ENCODE peak calls at places on chromosome 17, in four cellular contexts. J is H1, Q is K562, H is HepG2. R is an unnamed sample.
A peak's percentile ranks its signal among the peaks of the same experiment; 100 is the strongest.

GRCh38 chr17:63439682-63440081 is 6.4 kb downstream of the CYB561 start:
- DNase-seq in H (no peak), Q (no peak), J (no peak), R (no peak)

GRCh38 chr17:4892499-4893221 is 6.7 kb upstream of the C17orf107 start:
- DNase-seq in H (no peak), J (no peak), Q (no peak), R (no peak)

GRCh38 chr17:146546-146945 is 9.2 kb downstream of the SCGB1C2 start:
- DNase-seq in H (no peak), J (no peak), Q (no peak), R (no peak)

GRCh38 chr17:45168991-45169752 is 7.5 kb downstream of the HEXIM2 start:
- DNase-seq in J (no peak), Q (no peak), H (no peak), R (no peak)

GRCh38 chr17:69879576-69879975 is 195.4 kb upstream of the KCNJ16 start:
- DNase-seq in H (no peak), J (no peak), Q (no peak), R (no peak)

GRCh38 chr17:61720016-61720795 is 129.2 kb upstream of the NACA2 start:
- DNase-seq in H (no peak), Q (no peak), J (no peak), R (no peak)

GRCh38 chr17:65975878-65976277 is 216.1 kb downstream of the CEP112 start:
- DNase-seq in J (no peak), Q (no peak), H (no peak), R (no peak)

GRCh38 chr17:32483451-32484019 is 3.3 kb upstream of the CDK5R1 start:
- DNase-seq in H (peak; percentile 56), J (no peak), Q (no peak), R (no peak)

GRCh38 chr17:78322858-78323455 is 36.9 kb downstream of the SOCS3 start:
- DNase-seq in H (no peak), Q (no peak), J (no peak), R (no peak)

GRCh38 chr17:31510273-31511175 is 119.0 kb downstream of the RAB11FIP4 start:
- DNase-seq in J (no peak), Q (no peak), H (no peak), R (no peak)

GRCh38 chr17:80946449-80946848 is 45.2 kb upstream of the CHMP6 start:
- DNase-seq in J (no peak), H (no peak), Q (no peak), R (no peak)

GRCh38 chr17:81388612-81389367 is 6.5 kb upstream of the BAHCC1 start:
- DNase-seq in H (peak; percentile 53), J (no peak), Q (no peak), R (no peak)

GRCh38 chr17:144936-145670 is 7.7 kb downstream of the SCGB1C2 start:
- DNase-seq in H (no peak), Q (no peak), J (no peak), R (no peak)

GRCh38 chr17:44792276-44792675 is 33.5 kb downstream of the ADAM11 start:
- DNase-seq in Q (no peak), J (no peak), H (no peak), R (no peak)

GRCh38 chr17:10328206-10328605 is 44.6 kb downstream of the MYH13 start:
- DNase-seq in J (no peak), H (no peak), Q (no peak), R (no peak)

GRCh38 chr17:48515925-48516900 is 14.6 kb downstream of the HOXB1 start:
- DNase-seq in H (no peak), J (no peak), Q (no peak), R (no peak)

GRCh38 chr17:83179811-83180210 is 100.4 kb downstream of the METRNL start:
- DNase-seq in Q (no peak), H (no peak), J (no peak), R (no peak)
- TF ChIP-seq FOSL1 in Q (no peak), H (no peak), J (no peak), R (no peak)

DNA sequence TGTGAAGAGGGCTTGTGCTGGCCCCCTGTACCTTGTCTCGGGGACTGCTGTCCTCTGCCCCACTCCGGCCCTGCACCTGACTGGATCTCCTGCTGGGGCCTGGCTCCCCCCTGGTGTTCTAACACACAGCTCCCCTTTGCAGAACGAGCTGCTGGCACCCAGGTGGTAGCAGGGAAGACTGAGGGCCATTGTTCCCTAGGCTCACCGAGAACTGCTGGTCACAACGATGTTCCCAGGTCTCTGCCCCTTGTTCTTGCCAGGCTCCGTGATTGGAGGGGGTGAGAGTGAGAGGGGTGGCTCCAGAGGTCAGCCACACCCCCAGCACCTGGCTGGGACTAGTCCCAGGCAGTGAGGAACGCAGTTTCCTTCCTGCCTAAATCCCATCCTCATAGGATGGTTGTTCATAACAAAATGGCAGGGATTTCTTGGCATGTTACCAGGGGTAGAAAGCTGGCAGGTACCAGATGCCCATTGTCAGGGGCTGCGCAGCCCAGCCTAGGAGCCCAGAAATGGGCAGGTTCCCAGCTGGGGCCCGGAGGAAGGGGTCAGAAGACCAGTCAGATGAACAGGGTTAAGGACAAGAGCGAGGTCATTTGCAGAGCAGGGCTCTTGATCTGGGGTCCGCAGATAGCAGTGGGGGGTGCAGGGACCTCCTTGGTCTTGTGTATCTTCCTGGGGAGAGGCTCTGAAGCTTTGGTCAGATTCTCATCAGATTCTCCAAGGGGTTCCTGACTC is 52.2 kb upstream of the CDC42EP4 start:
- DNase-seq in H (peak; percentile 49), J (no peak), Q (no peak), R (no peak)
- TF ChIP-seq FOSL1 in H (no peak), J (no peak), Q (no peak), R (no peak)

GRCh38 chr17:82611140-82612058 is 36.8 kb downstream of the WDR45B start:
- DNase-seq in Q (peak; percentile 50), J (no peak), H (no peak), R (no peak)
- TF ChIP-seq FOSL1 in Q (no peak), J (no peak), H (no peak), R (no peak)

GRCh38 chr17:76163919-76164318 is 22.9 kb upstream of the FOXJ1 start:
- DNase-seq in J (no peak), H (no peak), Q (no peak), R (no peak)

GRCh38 chr17:76164331-76164730 is 23.3 kb upstream of the FOXJ1 start:
- DNase-seq in J (no peak), Q (no peak), H (no peak), R (no peak)

GRCh38 chr17:76170114-76170513 is 29.1 kb upstream of the FOXJ1 start:
- DNase-seq in Q (no peak), J (no peak), H (no peak), R (no peak)

GRCh38 chr17:76166168-76166567 is 25.1 kb upstream of the FOXJ1 start:
- DNase-seq in H (no peak), Q (no peak), J (no peak), R (no peak)

DNA sequence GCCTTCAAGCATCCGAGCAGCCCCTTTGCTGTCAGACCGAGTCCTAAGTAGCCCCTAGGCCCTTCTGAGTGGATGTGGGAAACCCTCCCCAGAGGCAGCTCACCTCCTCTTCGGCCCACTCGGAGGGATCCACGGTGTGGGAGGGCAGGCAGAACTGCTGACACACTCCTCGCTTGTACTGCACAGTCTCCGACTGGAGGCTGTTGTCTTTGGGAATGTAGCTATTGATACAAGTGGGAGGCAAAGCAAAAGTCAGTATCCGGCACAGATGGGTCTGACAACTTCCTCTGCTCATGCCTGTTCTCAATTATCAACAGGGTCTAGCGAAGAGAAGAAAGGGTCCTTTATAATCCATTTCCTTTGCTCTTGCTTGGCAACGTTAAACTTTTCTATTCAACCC is 25.9 kb upstream of the FOXJ1 start:
- DNase-seq in H (no peak), J (no peak), Q (no peak), R (no peak)
- TF ChIP-seq FOSL1 in H (no peak), J (no peak), Q (no peak), R (no peak)

GRCh38 chr17:71251276-71251675 is 869.5 kb upstream of the SOX9 start:
- DNase-seq in Q (no peak), J (no peak), H (no peak), R (no peak)
- TF ChIP-seq FOSL1 in Q (no peak), J (no peak), H (no peak), R (no peak)

GRCh38 chr17:16428098-16428882 is 12.9 kb downstream of the TRPV2 start:
- DNase-seq in Q (peak; percentile 66), H (peak; percentile 64), J (no peak), R (no peak)

GRCh38 chr17:16434662-16435061 is 19.3 kb downstream of the TRPV2 start:
- DNase-seq in J (no peak), Q (no peak), H (no peak), R (no peak)

GRCh38 chr17:16430650-16431049 is 15.3 kb downstream of the TRPV2 start:
- DNase-seq in Q (no peak), H (no peak), J (no peak), R (no peak)

GRCh38 chr17:16433514-16433913 is 18.1 kb downstream of the TRPV2 start:
- DNase-seq in H (no peak), Q (no peak), J (no peak), R (no peak)

GRCh38 chr17:16432017-16432416 is 16.6 kb downstream of the TRPV2 start:
- DNase-seq in Q (no peak), H (no peak), J (no peak), R (no peak)
- TF ChIP-seq FOSL1 in Q (no peak), H (no peak), J (no peak), R (no peak)

DNA sequence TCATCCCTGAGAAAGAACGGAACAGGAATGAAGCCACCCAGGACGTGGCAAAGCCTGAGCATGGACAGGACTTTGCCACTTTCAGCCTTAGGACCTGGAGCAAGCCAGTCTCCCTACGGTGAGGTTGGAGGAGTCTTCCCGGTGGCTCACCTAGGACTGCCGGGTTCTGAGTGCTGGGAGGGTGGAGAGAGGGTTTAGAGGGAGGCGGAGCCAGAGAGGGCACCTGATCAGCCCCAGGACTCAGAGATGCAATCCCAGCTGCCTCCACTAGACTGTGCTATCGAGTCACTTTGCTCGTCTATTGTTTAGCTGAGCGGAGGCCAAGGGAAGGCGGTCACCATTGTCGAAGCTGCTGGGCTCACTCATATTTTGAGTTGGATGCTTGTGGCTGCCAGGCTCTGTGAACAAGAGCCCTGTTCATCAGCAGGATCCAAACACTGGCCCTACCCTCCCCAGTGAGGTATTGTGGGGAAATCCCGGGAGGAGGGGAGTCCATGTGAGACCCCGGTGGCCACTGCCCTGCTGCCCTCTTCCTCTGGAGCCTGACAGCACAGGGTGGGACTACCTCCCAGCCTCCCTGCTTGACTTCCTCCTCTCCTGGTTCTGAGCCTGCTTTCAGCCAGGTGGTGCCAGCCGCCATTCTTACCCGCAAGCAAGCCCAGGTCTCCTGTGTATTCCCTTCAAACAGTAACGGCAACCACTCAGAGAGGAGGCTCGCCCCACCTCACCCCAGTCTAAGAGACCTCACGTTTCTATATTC is 7.0 kb downstream of the KRT14 start:
- DNase-seq in H (peak; percentile 85), Q (peak; percentile 96), J (peak; percentile 78), R (peak; percentile 82)
- TF ChIP-seq FOSL1 in H (no peak), Q (no peak), J (no peak), R (no peak)

GRCh38 chr17:38453951-38454421 is 25.7 kb downstream of the ARHGAP23 start:
- DNase-seq in Q (no peak), H (no peak), J (no peak), R (no peak)

GRCh38 chr17:38455288-38455915 is 27.1 kb downstream of the ARHGAP23 start:
- DNase-seq in J (no peak), H (no peak), Q (no peak), R (no peak)

GRCh38 chr17:38457577-38458371 is 29.5 kb downstream of the ARHGAP23 start:
- DNase-seq in H (no peak), J (no peak), Q (no peak), R (no peak)

GRCh38 chr17:38454528-38454927 is 26.3 kb downstream of the ARHGAP23 start:
- DNase-seq in H (no peak), Q (no peak), J (no peak), R (peak; percentile 49)

GRCh38 chr17:38456031-38456815 is 28.0 kb downstream of the ARHGAP23 start:
- DNase-seq in H (no peak), J (no peak), Q (no peak), R (no peak)
- TF ChIP-seq FOSL1 in H (no peak), J (no peak), Q (no peak), R (no peak)

GRCh38 chr17:11768106-11768505 is 169.8 kb downstream of the DNAH9 start:
- DNase-seq in Q (no peak), J (no peak), H (no peak), R (no peak)
- TF ChIP-seq FOSL1 in Q (no peak), J (no peak), H (no peak), R (no peak)